ENCODE peak calls at places on chromosomes 5 and 9, in six cellular contexts. One of them, this sample, is unnamed.

GRCh38 chr5:143064207-143064606 is 294.0 kb downstream of the ARHGAP26 start:
- DNase-seq in SK-N-SH: no peak
- DNase-seq in GM12878: no peak
- DNase-seq in HCT116: no peak
- DNase-seq in K562: no peak
- DNase-seq in H1: no peak
- DNase-seq in this sample: no peak

GRCh38 chr5:21685016-21685415 is 1168.1 kb downstream of the CDH12 start:
- DNase-seq in H1: no peak
- DNase-seq in SK-N-SH: no peak
- DNase-seq in HCT116: no peak
- DNase-seq in K562: no peak
- DNase-seq in GM12878: no peak
- DNase-seq in this sample: no peak

GRCh38 chr9:112554516-112554915 is 67.9 kb downstream of the KIAA1958 start:
- DNase-seq in H1: no peak
- DNase-seq in GM12878: no peak
- DNase-seq in K562: no peak
- DNase-seq in SK-N-SH: no peak
- DNase-seq in HCT116: no peak
- DNase-seq in this sample: no peak

GRCh38 chr9:4366649-4367330 is 66.9 kb upstream of the GLIS3 start:
- DNase-seq in H1: peak; percentile 33
- DNase-seq in GM12878: no peak
- DNase-seq in SK-N-SH: peak; percentile 12
- DNase-seq in K562: peak; percentile 29
- DNase-seq in HCT116: peak; percentile 32
- DNase-seq in this sample: peak; percentile 69

GRCh38 chr5:144691936-144692335 is 521.3 kb downstream of the KCTD16 start:
- DNase-seq in K562: no peak
- DNase-seq in H1: no peak
- DNase-seq in GM12878: no peak
- DNase-seq in SK-N-SH: no peak
- DNase-seq in HCT116: no peak
- DNase-seq in this sample: no peak

GRCh38 chr9:121455527-121456239 is 44.0 kb downstream of the GGTA1 start:
- DNase-seq in HCT116: no peak
- DNase-seq in H1: no peak
- DNase-seq in SK-N-SH: no peak
- DNase-seq in K562: peak; percentile 20
- DNase-seq in GM12878: no peak
- DNase-seq in this sample: no peak

GRCh38 chr9:113602126-113603119 is 138.9 kb downstream of the RGS3 start:
- DNase-seq in GM12878: no peak
- DNase-seq in K562: peak; percentile 89
- DNase-seq in SK-N-SH: peak; percentile 57
- DNase-seq in HCT116: peak; percentile 53
- DNase-seq in H1: peak; percentile 59
- DNase-seq in this sample: no peak

GRCh38 chr5:154202379-154203260 is 12.1 kb downstream of the GALNT10 start:
- DNase-seq in K562: peak; percentile 64
- DNase-seq in SK-N-SH: no peak
- DNase-seq in HCT116: no peak
- DNase-seq in H1: no peak
- DNase-seq in GM12878: no peak
- DNase-seq in this sample: no peak

GRCh38 chr5:152349683-152350526 is 55.2 kb downstream of the NMUR2 start:
- DNase-seq in H1: peak; percentile 17
- DNase-seq in HCT116: peak; percentile 15
- DNase-seq in K562: peak; percentile 31
- DNase-seq in SK-N-SH: peak; percentile 45
- DNase-seq in GM12878: no peak
- DNase-seq in this sample: peak; percentile 39

GRCh38 chr9:98379572-98379971 is 124.1 kb upstream of the TBC1D2 start:
- DNase-seq in K562: no peak
- DNase-seq in GM12878: no peak
- DNase-seq in HCT116: no peak
- DNase-seq in SK-N-SH: no peak
- DNase-seq in H1: no peak
- DNase-seq in this sample: no peak

GRCh38 chr9:127919253-127919815 is 2.5 kb upstream of the ST6GALNAC4 start:
- DNase-seq in HCT116: peak; percentile 99
- DNase-seq in K562: peak; percentile 53
- DNase-seq in SK-N-SH: no peak
- DNase-seq in GM12878: no peak
- DNase-seq in H1: no peak
- DNase-seq in this sample: no peak

GRCh38 chr5:24364711-24365110 is 280.1 kb downstream of the CDH10 start:
- DNase-seq in H1: no peak
- DNase-seq in SK-N-SH: no peak
- DNase-seq in K562: no peak
- DNase-seq in GM12878: no peak
- DNase-seq in HCT116: no peak
- DNase-seq in this sample: no peak

GRCh38 chr5:7261049-7261448 is 134.9 kb upstream of the ADCY2 start:
- DNase-seq in GM12878: no peak
- DNase-seq in HCT116: no peak
- DNase-seq in SK-N-SH: peak; percentile 10
- DNase-seq in H1: peak; percentile 93
- DNase-seq in K562: peak; percentile 18
- DNase-seq in this sample: peak; percentile 81

GRCh38 chr5:2038337-2039179 is 155.8 kb upstream of the IRX4 start:
- DNase-seq in GM12878: no peak
- DNase-seq in K562: peak; percentile 97
- DNase-seq in SK-N-SH: peak; percentile 90
- DNase-seq in HCT116: peak; percentile 33
- DNase-seq in H1: peak; percentile 80
- DNase-seq in this sample: peak; percentile 86

GRCh38 chr5:41325074-41325473 is 111.7 kb upstream of the C6 start:
- DNase-seq in SK-N-SH: no peak
- DNase-seq in K562: no peak
- DNase-seq in H1: no peak
- DNase-seq in HCT116: no peak
- DNase-seq in GM12878: no peak
- DNase-seq in this sample: no peak

GRCh38 chr5:73027361-73027760 is 71.5 kb downstream of the FCHO2 start:
- DNase-seq in H1: no peak
- DNase-seq in K562: no peak
- DNase-seq in SK-N-SH: no peak
- DNase-seq in GM12878: no peak
- DNase-seq in HCT116: no peak
- DNase-seq in this sample: peak; percentile 10

GRCh38 chr5:61991426-61991825 is 314.6 kb upstream of the KIF2A start:
- DNase-seq in SK-N-SH: no peak
- DNase-seq in GM12878: no peak
- DNase-seq in H1: no peak
- DNase-seq in K562: no peak
- DNase-seq in HCT116: no peak
- DNase-seq in this sample: no peak

DNA sequence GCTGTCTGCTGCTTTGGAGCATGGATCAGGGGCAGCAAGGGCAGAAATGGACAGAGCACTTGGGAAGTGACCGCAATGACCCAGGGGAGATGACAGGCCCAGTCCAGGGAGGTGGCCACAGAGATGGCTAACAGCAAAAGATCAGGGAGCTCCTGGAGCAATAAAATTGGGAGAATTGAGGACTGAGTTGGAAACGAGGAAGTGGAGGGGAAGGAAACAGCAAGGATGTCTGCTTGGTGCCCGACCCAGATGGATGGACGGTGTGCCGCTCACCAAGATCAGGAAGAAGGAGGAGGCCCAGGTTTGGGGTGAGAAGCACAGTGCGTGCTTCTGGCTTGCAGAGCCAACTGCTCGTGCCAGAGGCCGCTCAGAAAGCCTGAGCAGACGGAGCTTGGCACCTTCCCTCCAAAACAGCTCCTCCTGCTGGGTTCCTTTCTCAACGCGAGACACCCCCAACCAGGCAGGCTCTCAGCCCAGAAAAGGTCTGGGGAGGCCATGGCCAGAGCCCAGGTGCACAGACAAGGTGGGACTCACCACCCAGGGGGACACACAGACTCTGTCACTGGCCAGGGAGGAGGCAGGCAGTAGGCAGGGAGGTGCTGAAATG is 1.7 kb upstream of the SLC34A1 start:
- DNase-seq in K562: no peak
- DNase-seq in HCT116: no peak
- DNase-seq in GM12878: no peak
- DNase-seq in SK-N-SH: peak; percentile 56
- DNase-seq in H1: no peak
- DNase-seq in this sample: no peak
- TF ChIP-seq JUND in K562: no peak
- TF ChIP-seq JUND in HCT116: no peak
- TF ChIP-seq JUND in GM12878: no peak
- TF ChIP-seq JUND in SK-N-SH: no peak
- TF ChIP-seq JUND in H1: no peak
- TF ChIP-seq JUND in this sample: no peak

DNA sequence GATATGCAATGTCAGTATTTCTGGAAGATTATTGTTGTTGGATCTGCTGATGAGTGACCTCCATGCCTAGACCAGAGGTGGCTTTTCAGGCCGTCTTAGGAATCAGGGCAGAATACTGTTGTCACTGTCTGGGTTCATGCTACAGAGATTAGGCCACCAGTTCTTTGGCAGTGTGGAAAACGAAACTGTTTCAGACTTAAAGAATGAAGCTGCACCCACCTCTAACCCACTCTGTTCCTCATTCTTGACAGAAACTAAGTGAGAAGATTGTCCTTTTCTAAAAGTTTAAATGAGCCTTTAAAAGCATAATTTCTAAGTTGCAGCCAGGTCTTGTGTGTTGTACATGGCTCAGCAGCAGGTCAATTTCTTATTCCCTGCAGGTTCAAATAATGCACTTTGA is 444.3 kb downstream of the ENC1 start:
- DNase-seq in SK-N-SH: no peak
- DNase-seq in H1: no peak
- DNase-seq in GM12878: peak; percentile 44
- DNase-seq in HCT116: no peak
- DNase-seq in K562: no peak
- DNase-seq in this sample: no peak
- TF ChIP-seq JUND in SK-N-SH: no peak
- TF ChIP-seq JUND in H1: no peak
- TF ChIP-seq JUND in GM12878: no peak
- TF ChIP-seq JUND in HCT116: no peak
- TF ChIP-seq JUND in K562: no peak
- TF ChIP-seq JUND in this sample: no peak

GRCh38 chr9:126411225-126411947 is 84.8 kb downstream of the MVB12B start:
- DNase-seq in GM12878: peak; percentile 93
- DNase-seq in SK-N-SH: no peak
- DNase-seq in H1: no peak
- DNase-seq in K562: no peak
- DNase-seq in HCT116: no peak
- DNase-seq in this sample: no peak
- TF ChIP-seq JUND in GM12878: no peak
- TF ChIP-seq JUND in SK-N-SH: no peak
- TF ChIP-seq JUND in H1: no peak
- TF ChIP-seq JUND in K562: no peak
- TF ChIP-seq JUND in HCT116: no peak
- TF ChIP-seq JUND in this sample: no peak

GRCh38 chr9:81317223-81317622 is 372.1 kb downstream of the TLE1 start:
- DNase-seq in HCT116: no peak
- DNase-seq in K562: no peak
- DNase-seq in H1: no peak
- DNase-seq in GM12878: no peak
- DNase-seq in SK-N-SH: no peak
- DNase-seq in this sample: no peak
- TF ChIP-seq JUND in HCT116: no peak
- TF ChIP-seq JUND in K562: no peak
- TF ChIP-seq JUND in H1: no peak
- TF ChIP-seq JUND in GM12878: no peak
- TF ChIP-seq JUND in SK-N-SH: no peak
- TF ChIP-seq JUND in this sample: no peak

This sample was measured in T47D.